ENCODE peak calls at places on chromosomes 16 and 17, in seven cellular contexts. V, X, Y, T, B, N and W are unnamed samples.

GRCh38 chr17:40023590-40024292 is 8.5 kb downstream of the CSF3 start:
- DNase-seq in V (no peak), X (no peak), Y (no peak), T (no peak), B (no peak), N (no peak), W (no peak)

GRCh38 chr17:53166736-53167135 is 656.0 kb upstream of the KIF2B start:
- DNase-seq in V (no peak), X (no peak), Y (no peak), T (no peak), B (no peak), N (no peak), W (no peak)

GRCh38 chr16:25481636-25482035 is 210.1 kb upstream of the HS3ST4 start:
- DNase-seq in V (no peak), X (no peak), Y (no peak), T (no peak), B (no peak), N (no peak), W (no peak)

GRCh38 chr16:89150090-89150835 is 21.3 kb upstream of the CDH15 start:
- DNase-seq in V (no peak), X (no peak), Y (peak; percentile 40), T (no peak), B (no peak), N (no peak), W (no peak)

GRCh38 chr17:63223212-63223911 is 222.7 kb downstream of the CYB561 start:
- DNase-seq in V (no peak), X (no peak), Y (no peak), T (no peak), B (no peak), N (no peak), W (no peak)

GRCh38 chr17:31564291-31564690 is 172.8 kb downstream of the RAB11FIP4 start:
- DNase-seq in V (no peak), X (no peak), Y (no peak), T (no peak), B (no peak), N (no peak), W (no peak)

GRCh38 chr16:80319181-80319580 is 221.6 kb upstream of the DYNLRB2 start:
- DNase-seq in V (no peak), X (no peak), Y (no peak), T (no peak), B (no peak), N (no peak), W (peak; percentile 3)

GRCh38 chr16:8655184-8655717 is 19.2 kb upstream of the ABAT start:
- DNase-seq in V (no peak), X (no peak), Y (no peak), T (no peak), B (peak; percentile 23), N (peak; percentile 29), W (peak; percentile 60)

GRCh38 chr16:67247698-67248400 is 568 bp upstream of the FHOD1 start:
- DNase-seq in V (no peak), X (peak; percentile 6), Y (no peak), T (no peak), B (no peak), N (no peak), W (no peak)

GRCh38 chr16:77877712-77878111 is 89.3 kb downstream of the VAT1L start:
- DNase-seq in V (no peak), X (peak; percentile 44), Y (no peak), T (peak; percentile 78), B (no peak), N (no peak), W (no peak)

GRCh38 chr16:55294947-55295346 is 29.1 kb upstream of the IRX6 start:
- DNase-seq in V (no peak), X (no peak), Y (no peak), T (peak; percentile 20), B (no peak), N (no peak), W (no peak)

GRCh38 chr17:68446626-68447041 is 10.7 kb downstream of the WIPI1 start:
- DNase-seq in V (no peak), X (no peak), Y (peak; percentile 3), T (no peak), B (no peak), N (no peak), W (no peak)

GRCh38 chr17:78132086-78132676 is 1.6 kb downstream of the TMC8 start:
- DNase-seq in V (peak; percentile 62), X (no peak), Y (peak; percentile 56), T (no peak), B (no peak), N (peak; percentile 61), W (peak; percentile 81)

GRCh38 chr16:27628216-27628945 is 78.4 kb downstream of the KATNIP start:
- DNase-seq in V (no peak), X (no peak), Y (no peak), T (no peak), B (no peak), N (no peak), W (no peak)

GRCh38 chr17:27379863-27380533 is 76.2 kb upstream of the KSR1 start:
- DNase-seq in V (no peak), X (peak; percentile 71), Y (no peak), T (no peak), B (peak; percentile 81), N (no peak), W (no peak)